ENCODE peak calls at places on chromosomes 6 and 20, in five cellular contexts. One of them, this sample, is unnamed.

GRCh38 chr6:143822584-143823024 is 20.5 kb upstream of the LTV1 start:
- DNase-seq in left lung: no peak
- DNase-seq in body of pancreas: no peak
- DNase-seq in BE2C: no peak
- DNase-seq in prostate gland: no peak
- DNase-seq in this sample: no peak

GRCh38 chr6:139569561-139569960 is 195.1 kb upstream of the CITED2 start:
- DNase-seq in left lung: no peak
- DNase-seq in body of pancreas: no peak
- DNase-seq in BE2C: no peak
- DNase-seq in prostate gland: no peak
- DNase-seq in this sample: no peak

GRCh38 chr6:37741757-37742400 is 44.2 kb upstream of the MDGA1 start:
- DNase-seq in left lung: no peak
- DNase-seq in body of pancreas: peak; percentile 52
- DNase-seq in BE2C: peak; percentile 55
- DNase-seq in prostate gland: no peak
- DNase-seq in this sample: no peak

GRCh38 chr6:87152528-87152950 is 2.8 kb upstream of the ZNF292 start:
- DNase-seq in left lung: no peak
- DNase-seq in body of pancreas: no peak
- DNase-seq in BE2C: peak; percentile 46
- DNase-seq in prostate gland: no peak
- DNase-seq in this sample: no peak

GRCh38 chr20:48823476-48823875 is 4.3 kb downstream of the PREX1 start:
- DNase-seq in left lung: no peak
- DNase-seq in body of pancreas: no peak
- DNase-seq in BE2C: no peak
- DNase-seq in prostate gland: no peak
- DNase-seq in this sample: no peak

GRCh38 chr20:63941282-63942060 is 14.7 kb downstream of the UCKL1 start:
- DNase-seq in left lung: peak; percentile 88
- DNase-seq in body of pancreas: no peak
- DNase-seq in BE2C: no peak
- DNase-seq in prostate gland: no peak
- DNase-seq in this sample: no peak

GRCh38 chr6:77366798-77367197 is 96.5 kb downstream of the HTR1B start:
- DNase-seq in left lung: no peak
- DNase-seq in body of pancreas: no peak
- DNase-seq in BE2C: no peak
- DNase-seq in prostate gland: no peak
- DNase-seq in this sample: no peak

GRCh38 chr20:10710995-10711775 is 37.4 kb upstream of the JAG1 start:
- DNase-seq in left lung: no peak
- DNase-seq in body of pancreas: peak; percentile 41
- DNase-seq in BE2C: no peak
- DNase-seq in prostate gland: no peak
- DNase-seq in this sample: no peak

DNA sequence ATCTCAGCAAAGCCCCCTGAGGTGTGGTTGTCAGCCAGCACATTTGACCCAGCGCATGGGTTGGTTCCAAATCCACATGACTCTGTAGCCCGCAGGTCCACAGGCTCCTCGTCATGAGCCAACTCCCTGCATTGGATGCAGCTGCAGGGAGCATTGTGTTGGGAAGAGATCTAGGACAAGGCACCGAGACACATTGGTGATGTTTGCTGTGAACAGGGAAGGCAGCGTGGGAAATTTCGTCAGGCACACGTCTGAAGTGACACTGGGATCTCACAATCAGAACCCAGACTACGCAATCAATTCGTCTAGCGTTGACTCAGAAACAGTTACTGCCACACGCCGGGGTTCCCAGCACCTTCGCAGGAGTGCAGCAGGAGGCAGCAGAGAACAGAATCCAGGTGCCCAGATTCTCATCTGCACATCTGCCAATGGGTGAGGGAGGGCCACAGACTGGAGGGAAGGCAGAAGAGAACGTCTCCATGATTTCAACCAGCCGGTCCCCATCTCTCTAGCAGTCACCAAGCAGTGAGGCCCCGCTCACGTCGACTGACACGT is 177.0 kb downstream of the TTLL2 start:
- DNase-seq in left lung: no peak
- DNase-seq in body of pancreas: peak; percentile 73
- DNase-seq in BE2C: peak; percentile 34
- DNase-seq in prostate gland: peak; percentile 49
- DNase-seq in this sample: no peak
- TF ChIP-seq CTCF in left lung: no peak
- TF ChIP-seq CTCF in body of pancreas: peak; percentile 89
- TF ChIP-seq CTCF in BE2C: peak; percentile 54
- TF ChIP-seq CTCF in prostate gland: peak; percentile 29
- TF ChIP-seq CTCF in this sample: peak; percentile 48

DNA sequence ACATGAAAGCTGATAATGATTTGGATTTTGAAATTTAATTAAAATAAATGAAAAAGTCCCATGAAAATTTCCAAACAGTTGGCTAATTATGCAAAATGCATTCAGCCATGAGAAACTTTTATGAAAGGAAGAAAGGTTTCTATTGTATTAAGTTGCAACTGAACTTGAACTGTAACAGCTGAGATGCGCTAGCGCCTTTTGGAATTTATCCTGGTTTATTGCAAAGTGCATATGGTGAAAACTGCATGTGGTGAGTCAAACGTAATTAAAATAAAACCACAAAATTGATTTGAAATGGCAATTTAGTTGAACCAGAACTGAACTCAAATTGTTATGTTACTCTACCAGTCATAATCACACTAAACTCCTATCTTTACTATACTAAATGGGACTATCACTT is 46.4 kb upstream of the COL21A1 start:
- DNase-seq in left lung: no peak
- DNase-seq in body of pancreas: no peak
- DNase-seq in BE2C: no peak
- DNase-seq in prostate gland: no peak
- DNase-seq in this sample: no peak
- TF ChIP-seq CTCF in left lung: no peak
- TF ChIP-seq CTCF in body of pancreas: no peak
- TF ChIP-seq CTCF in BE2C: no peak
- TF ChIP-seq CTCF in prostate gland: no peak
- TF ChIP-seq CTCF in this sample: no peak

DNA sequence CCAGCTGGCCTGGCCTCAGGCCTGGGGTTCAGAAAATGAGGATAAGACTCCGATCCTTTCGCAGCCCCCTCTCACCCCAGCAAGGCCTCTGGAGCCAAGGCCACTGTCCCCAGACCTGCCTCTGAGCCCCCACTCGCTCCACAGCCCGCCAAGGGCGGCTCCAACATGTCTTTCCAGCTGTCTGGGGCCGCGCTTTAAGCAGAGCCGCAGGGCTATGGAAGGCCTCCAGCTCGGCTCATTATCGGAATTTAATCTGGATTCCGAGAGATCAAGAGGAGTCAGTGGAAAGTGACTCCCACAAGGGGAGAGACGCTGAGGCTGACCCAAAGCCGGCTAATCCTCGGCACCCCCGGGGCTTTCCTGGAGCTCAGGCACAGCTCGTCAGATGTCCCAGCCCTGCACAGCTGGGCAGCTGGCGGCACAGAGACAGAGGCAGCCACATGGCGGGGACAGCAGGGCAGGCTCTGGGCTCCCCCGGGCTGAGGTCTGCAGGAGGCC is 41.8 kb downstream of the BMP7 start:
- DNase-seq in left lung: no peak
- DNase-seq in body of pancreas: no peak
- DNase-seq in BE2C: peak; percentile 31
- DNase-seq in prostate gland: no peak
- DNase-seq in this sample: no peak
- TF ChIP-seq CTCF in left lung: no peak
- TF ChIP-seq CTCF in body of pancreas: no peak
- TF ChIP-seq CTCF in BE2C: no peak
- TF ChIP-seq CTCF in prostate gland: no peak
- TF ChIP-seq CTCF in this sample: no peak

DNA sequence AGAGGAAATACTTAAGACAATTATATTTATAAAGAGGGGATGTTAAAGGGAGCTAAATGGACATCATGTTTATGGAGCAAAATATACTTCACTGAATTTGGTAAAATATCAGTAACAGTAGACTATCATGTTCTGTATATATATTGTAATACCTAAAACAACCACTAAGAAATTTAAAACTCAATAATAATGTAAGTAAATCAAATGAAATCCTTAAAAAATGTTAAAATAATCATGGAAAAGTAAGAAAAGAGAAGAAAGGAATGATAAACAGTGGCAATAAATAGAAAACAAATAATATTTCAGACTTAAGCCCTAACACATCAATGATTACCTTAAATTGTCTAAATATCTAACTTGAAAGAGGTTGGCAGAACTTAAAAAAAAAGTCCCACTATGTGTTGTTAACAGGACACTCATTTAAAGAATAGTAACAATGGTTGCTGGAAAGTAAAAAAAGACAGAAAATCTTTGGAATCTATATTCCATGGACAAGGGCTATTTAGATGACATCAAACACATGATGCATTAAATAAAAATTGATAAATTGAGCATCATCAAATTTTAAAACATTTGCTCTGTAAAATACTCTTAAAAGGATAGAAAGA is 842.2 kb upstream of the MAP3K7 start:
- DNase-seq in left lung: no peak
- DNase-seq in body of pancreas: no peak
- DNase-seq in BE2C: no peak
- DNase-seq in prostate gland: no peak
- DNase-seq in this sample: no peak
- TF ChIP-seq CTCF in left lung: no peak
- TF ChIP-seq CTCF in body of pancreas: no peak
- TF ChIP-seq CTCF in BE2C: no peak
- TF ChIP-seq CTCF in prostate gland: peak; percentile 60
- TF ChIP-seq CTCF in this sample: peak; percentile 64

GRCh38 chr6:117477988-117478852 is 4.3 kb upstream of the DCBLD1 start:
- DNase-seq in left lung: no peak
- DNase-seq in body of pancreas: no peak
- DNase-seq in BE2C: peak; percentile 20
- DNase-seq in prostate gland: no peak
- DNase-seq in this sample: no peak
- TF ChIP-seq CTCF in left lung: peak; percentile 24
- TF ChIP-seq CTCF in body of pancreas: peak; percentile 24
- TF ChIP-seq CTCF in BE2C: peak; percentile 46
- TF ChIP-seq CTCF in prostate gland: no peak
- TF ChIP-seq CTCF in this sample: peak; percentile 33

GRCh38 chr6:97052152-97052787 is 127.7 kb downstream of the KLHL32 start:
- DNase-seq in left lung: no peak
- DNase-seq in body of pancreas: no peak
- DNase-seq in BE2C: no peak
- DNase-seq in prostate gland: no peak
- DNase-seq in this sample: no peak

GRCh38 chr6:97055743-97056142 is 131.2 kb downstream of the KLHL32 start:
- DNase-seq in left lung: no peak
- DNase-seq in body of pancreas: no peak
- DNase-seq in BE2C: no peak
- DNase-seq in prostate gland: no peak
- DNase-seq in this sample: no peak

GRCh38 chr6:97049254-97050004 is 124.9 kb downstream of the KLHL32 start:
- DNase-seq in left lung: no peak
- DNase-seq in body of pancreas: no peak
- DNase-seq in BE2C: no peak
- DNase-seq in prostate gland: no peak
- DNase-seq in this sample: no peak

GRCh38 chr6:97048771-97049170 is 124.2 kb downstream of the KLHL32 start:
- DNase-seq in left lung: no peak
- DNase-seq in body of pancreas: no peak
- DNase-seq in BE2C: no peak
- DNase-seq in prostate gland: no peak
- DNase-seq in this sample: no peak

DNA sequence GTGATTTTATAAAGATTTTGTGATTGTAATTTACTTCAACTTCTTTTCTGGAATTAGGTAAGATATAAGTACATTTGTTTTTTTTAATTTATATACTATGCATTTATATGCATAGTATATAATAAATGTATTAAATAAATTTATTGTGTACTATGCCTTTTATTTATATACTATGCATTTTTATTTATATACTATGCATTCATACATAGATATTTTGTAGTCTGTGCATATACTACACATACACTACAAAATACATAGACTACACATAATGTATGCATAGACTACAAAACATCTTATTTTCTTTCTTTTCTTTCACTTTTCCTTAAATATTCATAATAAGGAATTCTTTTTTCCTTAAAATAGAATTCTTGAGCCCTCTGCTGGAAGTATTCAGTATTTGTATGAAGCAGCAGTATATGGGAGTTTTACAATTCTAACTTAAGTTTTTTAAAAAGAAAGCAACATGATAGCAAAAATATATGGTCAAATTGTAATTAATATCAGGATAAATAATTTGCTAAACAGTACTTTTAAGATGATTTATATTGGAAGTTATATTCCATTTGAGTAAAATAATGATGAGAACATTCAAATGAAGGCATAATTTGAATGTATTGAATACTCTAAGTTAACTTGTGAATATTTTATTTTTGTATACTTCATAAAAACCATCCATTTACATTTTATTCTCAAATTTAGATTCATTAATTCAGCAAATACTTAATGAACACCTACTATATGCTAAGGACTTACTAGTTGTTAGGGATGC is 129.3 kb downstream of the KLHL32 start:
- DNase-seq in left lung: no peak
- DNase-seq in body of pancreas: no peak
- DNase-seq in BE2C: no peak
- DNase-seq in prostate gland: no peak
- DNase-seq in this sample: no peak
- TF ChIP-seq CTCF in left lung: peak; percentile 40
- TF ChIP-seq CTCF in body of pancreas: peak; percentile 47
- TF ChIP-seq CTCF in BE2C: peak; percentile 46
- TF ChIP-seq CTCF in prostate gland: no peak
- TF ChIP-seq CTCF in this sample: peak; percentile 91

This sample was measured in type B pancreatic cell.